ENCODE peak calls at places on chromosomes 6 and 20, in seven cellular contexts. O, V, Y, K, U, B and F are unnamed samples. For H3K4me1, the result is how much of the 10 kb centered on the place peaks cover.

GRCh38 chr6:167341665-167342655 is 17.1 kb downstream of the TTLL2 start:
- DNase-seq in V (no peak), B (no peak), Y (no peak), K (no peak), O (no peak), U (no peak), F (no peak)

GRCh38 chr6:116111552-116112528 is 11.2 kb downstream of the NT5DC1 start:
- DNase-seq in B (no peak), K (peak), O (no peak), V (no peak), Y (peak), U (peak), F (no peak)

GRCh38 chr6:24935753-24936152 is at the start of gene RIPOR2:
- DNase-seq in B (no peak), K (no peak), U (peak), V (peak), Y (peak), O (no peak), F (no peak)

GRCh38 chr20:12570371-12570770 is 438.4 kb upstream of the SPTLC3 start:
- DNase-seq in O (no peak), U (peak), V (no peak), B (no peak), Y (peak), K (peak), F (no peak)

GRCh38 chr20:61443541-61444126 is 191.6 kb downstream of the CDH4 start:
- DNase-seq in V (no peak), O (no peak), B (no peak), U (no peak), Y (no peak), K (peak), F (no peak)

GRCh38 chr6:165223736-165224135 is 85.7 kb downstream of the C6orf118 start:
- DNase-seq in U (no peak), V (no peak), B (no peak), O (no peak), K (no peak), Y (no peak), F (no peak)

GRCh38 chr20:51811040-51811351 is 8.7 kb upstream of the SALL4 start:
- DNase-seq in B (no peak), V (no peak), O (no peak), Y (no peak), K (peak), U (no peak), F (no peak)

GRCh38 chr20:1415667-1416468 is 23.0 kb upstream of the FKBP1A start:
- DNase-seq in K (peak), B (no peak), U (no peak), O (no peak), V (no peak), Y (no peak), F (no peak)

GRCh38 chr6:153312633-153313032 is 181.6 kb upstream of the RGS17 start:
- DNase-seq in K (peak), B (no peak), O (no peak), U (peak), V (peak), Y (peak), F (peak)

GRCh38 chr6:12483712-12484111 is 193.6 kb downstream of the EDN1 start:
- DNase-seq in B (no peak), Y (no peak), U (no peak), O (no peak), V (no peak), K (peak), F (no peak)

GRCh38 chr6:107589934-107590333 is 100.0 kb downstream of the SOBP start:
- DNase-seq in O (no peak), V (no peak), Y (no peak), U (no peak), K (no peak), B (no peak), F (no peak)

GRCh38 chr6:110049696-110050465 is 71.8 kb downstream of the GPR6 start:
- DNase-seq in U (no peak), V (no peak), K (no peak), B (no peak), Y (no peak), O (no peak), F (no peak)

GRCh38 chr6:91097316-91097878 is 510.5 kb upstream of the MAP3K7 start:
- DNase-seq in K (no peak), V (peak), Y (no peak), O (no peak), B (peak), U (no peak), F (peak)

GRCh38 chr20:3973705-3974104 is 41.7 kb downstream of the RNF24 start:
- DNase-seq in U (no peak), O (no peak), B (no peak), K (no peak), Y (no peak), V (no peak), F (no peak)

GRCh38 chr6:115544765-115545409 is 515.8 kb downstream of the FRK start:
- DNase-seq in O (no peak), U (no peak), V (peak), Y (peak), B (no peak), K (no peak), F (no peak)

GRCh38 chr20:44204156-44204831 is 6.3 kb downstream of the OSER1 start:
- DNase-seq in V (no peak), B (no peak), K (peak), O (no peak), Y (no peak), U (no peak), F (no peak)
- H3K4me1 ChIP-seq in V (half or more), B (under half), K (under half), O (under half), Y (under half), U (under half), F (under half)

DNA sequence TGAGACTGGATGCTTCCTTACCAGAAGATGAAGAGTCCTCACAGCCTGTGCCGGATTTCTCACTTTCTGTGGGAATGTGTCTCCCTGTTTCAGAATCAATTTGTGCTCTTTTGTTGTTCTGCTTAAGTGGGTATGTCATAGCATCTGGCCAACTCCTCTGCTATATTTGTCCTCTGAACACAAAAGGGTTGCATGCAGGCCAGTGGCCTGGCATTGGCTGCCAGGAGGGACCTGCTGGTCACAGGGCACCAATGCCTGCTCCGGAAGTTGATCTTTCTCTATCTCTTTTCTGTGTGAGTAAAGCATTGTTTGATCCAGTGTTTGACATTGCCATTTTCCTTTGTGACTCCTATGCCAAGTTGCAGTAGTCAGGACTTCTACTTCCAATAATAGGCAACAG is 47.8 kb downstream of the JARID2 start:
- DNase-seq in O (no peak), Y (no peak), K (no peak), V (peak), U (no peak), B (no peak), F (no peak)
- H3K4me1 ChIP-seq in O (under half), Y (under half), K (under half), V (half or more), U (half or more), B (under half), F (under half)

DNA sequence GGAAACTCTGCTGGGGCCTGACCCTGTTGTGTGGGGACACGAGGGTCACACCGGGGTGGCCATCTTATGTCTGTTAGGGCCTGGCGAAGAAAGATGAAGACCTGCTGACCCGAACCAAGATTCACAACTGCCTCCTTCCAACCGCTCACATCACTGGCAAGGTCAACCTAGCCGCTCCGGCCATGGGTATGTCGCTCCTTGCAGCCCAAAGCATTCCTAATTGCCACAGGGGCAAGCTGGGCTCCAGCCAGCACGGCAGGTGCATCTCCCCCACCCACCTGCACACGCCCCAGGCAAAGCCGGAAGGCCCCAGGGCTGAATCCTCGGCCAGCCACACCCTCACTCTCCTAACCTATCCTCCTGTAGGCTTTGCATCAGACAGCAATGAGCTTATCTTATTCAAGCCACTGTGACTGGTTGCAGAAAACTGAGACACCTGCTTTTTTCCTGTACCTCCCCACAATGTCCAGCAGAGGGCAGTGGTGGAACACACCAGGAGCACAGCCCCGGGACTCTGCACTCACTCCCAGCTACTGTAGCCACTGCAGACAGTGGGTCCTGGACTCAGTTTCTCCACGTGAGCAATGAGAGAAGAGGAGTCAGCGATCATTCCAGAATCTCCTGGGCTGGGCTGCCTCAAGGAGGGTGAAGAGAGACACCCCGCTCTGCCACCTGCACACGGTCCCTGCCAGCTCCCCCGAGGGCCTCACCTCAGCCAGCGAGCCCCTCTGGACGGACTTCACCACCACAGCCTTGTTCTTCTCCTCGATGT is 170.2 kb downstream of the PREX1 start:
- DNase-seq in U (peak), K (peak), B (peak), V (peak), O (peak), Y (peak), F (no peak)
- H3K4me1 ChIP-seq in U (under half), K (under half), B (under half), V (under half), O (under half), Y (under half), F (under half)

GRCh38 chr20:46073443-46073842 is 16.3 kb downstream of the NCOA5 start:
- DNase-seq in K (peak), B (no peak), U (no peak), V (no peak), Y (no peak), O (no peak), F (no peak)
- H3K4me1 ChIP-seq in K (under half), B (under half), U (under half), V (under half), Y (under half), O (under half), F (under half)

GRCh38 chr20:36144336-36144735 is 10.2 kb upstream of the EPB41L1 start:
- DNase-seq in B (no peak), K (no peak), O (no peak), Y (no peak), V (no peak), U (no peak), F (no peak)
- H3K4me1 ChIP-seq in B (under half), K (under half), O (under half), Y (under half), V (under half), U (under half), F (under half)

DNA sequence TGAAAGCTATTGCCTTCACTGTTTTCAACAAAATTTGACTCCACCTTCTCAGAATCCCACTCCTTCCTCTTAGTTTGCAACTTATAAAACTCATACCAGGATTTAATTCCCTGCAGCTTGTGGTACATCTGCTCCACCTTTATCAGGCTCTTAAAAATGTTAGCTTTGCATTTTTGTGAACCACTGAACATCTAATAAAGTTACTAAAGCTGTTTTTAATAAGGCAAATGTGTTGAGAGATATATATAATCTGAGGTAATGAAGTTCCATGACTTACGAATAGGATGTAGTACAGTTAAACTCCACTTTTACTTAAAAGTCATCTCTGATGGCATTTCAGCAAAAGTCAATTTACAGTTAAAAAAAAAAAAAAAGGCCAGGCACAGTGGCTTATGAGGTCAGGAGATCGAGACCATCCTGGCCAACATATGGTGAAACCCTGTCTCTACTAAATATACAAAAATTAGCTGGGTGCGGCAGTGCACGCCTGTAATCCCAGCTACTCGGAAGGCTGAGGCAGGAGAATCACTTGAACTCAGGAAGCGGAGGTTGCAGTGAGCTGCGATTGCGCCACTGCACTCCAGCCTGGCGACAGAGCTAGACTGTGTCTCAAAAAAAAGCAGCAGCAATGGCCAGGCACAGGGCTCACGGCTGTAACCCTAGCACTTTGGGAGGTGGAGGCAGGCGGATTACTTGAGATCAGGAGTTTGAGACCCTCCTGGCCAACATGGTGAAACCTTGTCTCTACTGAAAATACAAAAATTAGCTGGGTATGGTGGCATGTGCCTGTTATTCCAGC is 106.2 kb downstream of the KIF13A start:
- DNase-seq in O (no peak), U (no peak), V (peak), Y (no peak), K (no peak), B (no peak), F (no peak)
- H3K4me1 ChIP-seq in O (under half), U (under half), V (under half), Y (under half), K (half or more), B (under half), F (under half)

GRCh38 chr6:32110632-32111031 is 1.5 kb upstream of the TNXB start:
- DNase-seq in Y (no peak), V (peak), O (no peak), U (no peak), B (peak), K (no peak), F (peak)

GRCh38 chr6:32108094-32108627 is 977 bp downstream of the TNXB start:
- DNase-seq in O (peak), K (no peak), V (peak), Y (no peak), U (peak), B (peak), F (peak)

GRCh38 chr6:32109765-32110160 is 625 bp upstream of the TNXB start:
- DNase-seq in B (no peak), Y (no peak), V (no peak), K (no peak), O (no peak), U (no peak), F (no peak)

GRCh38 chr6:32108727-32109113 is 418 bp downstream of the TNXB start:
- DNase-seq in O (no peak), B (no peak), U (no peak), K (no peak), Y (no peak), V (no peak), F (no peak)

DNA sequence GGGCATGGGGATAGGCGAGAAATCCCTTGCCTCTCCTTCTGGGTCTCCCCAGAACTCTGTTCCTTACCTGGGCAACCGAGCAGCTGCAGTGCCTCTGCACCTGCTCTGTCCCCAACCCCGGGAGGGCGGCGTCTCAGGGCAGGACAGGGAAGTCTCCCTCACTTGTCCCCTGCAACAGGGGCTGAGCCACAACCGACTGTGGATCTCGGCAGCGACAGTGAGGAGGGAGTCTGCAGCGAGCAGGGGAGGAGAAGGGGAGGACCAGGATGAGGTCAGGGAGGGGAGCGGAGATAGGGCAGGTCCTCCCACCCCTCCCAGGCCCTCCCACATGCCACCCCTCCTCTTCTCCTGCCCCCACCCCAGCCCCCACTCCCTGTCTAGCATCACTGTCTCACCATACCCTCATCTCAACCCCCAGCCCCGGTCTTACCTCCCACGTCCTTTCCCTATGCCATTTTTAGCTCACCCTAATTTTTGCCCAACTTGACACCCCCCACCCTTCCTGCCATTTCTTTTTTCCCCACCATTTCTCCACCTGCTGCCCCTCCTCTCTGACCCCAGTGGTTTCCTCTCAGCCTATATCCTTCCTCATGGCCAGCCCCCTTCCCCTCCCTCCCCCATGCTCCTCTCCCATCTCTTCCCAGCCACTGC is at the start of gene TNXB:
- DNase-seq in V (peak), U (no peak), O (no peak), Y (no peak), B (peak), K (no peak), F (peak)
- H3K4me1 ChIP-seq in V (half or more), U (under half), O (under half), Y (under half), B (under half), K (under half), F (under half)

DNA sequence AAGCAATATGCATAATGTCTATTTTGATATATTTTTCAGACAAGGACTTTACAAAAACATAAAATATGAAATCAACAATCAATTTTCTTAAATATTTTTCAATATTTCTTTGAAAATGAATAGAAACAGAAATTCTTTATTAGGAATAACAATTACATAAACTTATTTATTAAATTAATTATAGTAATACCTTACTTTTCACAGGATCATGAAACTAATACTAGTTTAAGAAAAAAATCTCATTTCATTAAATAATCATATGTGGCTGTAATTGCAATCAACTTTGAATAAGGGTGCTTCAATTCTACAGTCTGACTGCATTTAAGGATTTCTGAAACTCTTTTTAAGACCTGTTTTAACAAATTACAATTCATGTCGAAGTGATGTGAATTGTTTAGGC is 26.6 kb downstream of the EPHA7 start:
- DNase-seq in Y (no peak), B (no peak), O (no peak), K (no peak), V (no peak), U (no peak), F (no peak)
- H3K4me1 ChIP-seq in Y (under half), B (under half), O (under half), K (under half), V (under half), U (under half), F (under half)

GRCh38 chr6:36028887-36029324 is 1.3 kb downstream of the MAPK14 start:
- DNase-seq in K (peak), O (no peak), B (peak), V (peak), U (peak), Y (no peak), F (peak)
- H3K4me1 ChIP-seq in K (under half), O (under half), B (under half), V (under half), U (under half), Y (under half), F (under half)